ENCODE peak calls at places on chromosomes 6 and 20, in eight cellular contexts. E, F, N, P, T, O, W and I are unnamed samples.

GRCh38 chr6:13009465-13009864 is 292.9 kb downstream of the PHACTR1 start:
- DNase-seq in E (no peak), F (no peak), N (no peak), P (no peak), T (no peak), O (no peak), W (no peak), I (no peak)

GRCh38 chr20:59221049-59221748 is 57.6 kb downstream of the ZNF831 start:
- DNase-seq in E (no peak), F (no peak), N (peak; percentile 27), P (no peak), T (no peak), O (peak; percentile 11), W (peak; percentile 16), I (no peak)

GRCh38 chr6:30829016-30829415 is 55.3 kb upstream of the DDR1 start:
- DNase-seq in E (no peak), F (no peak), N (no peak), P (no peak), T (no peak), O (no peak), W (no peak), I (no peak)

GRCh38 chr6:53986721-53987526 is 124.3 kb upstream of the MLIP start:
- DNase-seq in E (peak; percentile 78), F (no peak), N (no peak), P (no peak), T (no peak), O (peak; percentile 54), W (no peak), I (no peak)

GRCh38 chr6:14316911-14317535 is 199.5 kb downstream of the CD83 start:
- DNase-seq in E (no peak), F (no peak), N (no peak), P (no peak), T (no peak), O (no peak), W (no peak), I (no peak)

GRCh38 chr6:35166160-35166919 is 25.2 kb upstream of the TCP11 start:
- DNase-seq in E (no peak), F (no peak), N (no peak), P (no peak), T (no peak), O (no peak), W (peak; percentile 77), I (peak; percentile 30)

GRCh38 chr6:27178860-27179259 is 68.6 kb upstream of the PRSS16 start:
- DNase-seq in E (no peak), F (no peak), N (no peak), P (no peak), T (no peak), O (no peak), W (no peak), I (no peak)

GRCh38 chr6:88763160-88763559 is 200.3 kb downstream of the RNGTT start:
- DNase-seq in E (no peak), F (no peak), N (peak; percentile 22), P (no peak), T (no peak), O (peak; percentile 44), W (peak; percentile 2), I (peak; percentile 33)

GRCh38 chr6:158488065-158488464 is 71.8 kb upstream of the TMEM181 start:
- DNase-seq in E (peak; percentile 98), F (no peak), N (peak; percentile 36), P (no peak), T (no peak), O (peak; percentile 91), W (peak; percentile 97), I (peak; percentile 78)

GRCh38 chr20:48657426-48658197 is 170.2 kb downstream of the PREX1 start:
- DNase-seq in E (peak; percentile 70), F (peak; percentile 50), N (peak; percentile 78), P (peak; percentile 78), T (peak; percentile 44), O (peak; percentile 83), W (peak; percentile 75), I (peak; percentile 77)

GRCh38 chr6:16292432-16292831 is 54.0 kb downstream of the GMPR start:
- DNase-seq in E (no peak), F (no peak), N (no peak), P (no peak), T (no peak), O (no peak), W (no peak), I (no peak)

GRCh38 chr20:23235173-23236027 is 115.2 kb upstream of the NXT1 start:
- DNase-seq in E (peak; percentile 74), F (no peak), N (peak; percentile 78), P (peak; percentile 63), T (no peak), O (peak; percentile 78), W (peak; percentile 74), I (peak; percentile 71)

GRCh38 chr6:150025201-150025917 is at the start of gene RAET1L:
- DNase-seq in E (peak; percentile 63), F (no peak), N (peak; percentile 17), P (peak; percentile 81), T (no peak), O (peak; percentile 37), W (peak; percentile 92), I (peak; percentile 24)

GRCh38 chr6:99146716-99147115 is 199.0 kb upstream of the FBXL4 start:
- DNase-seq in E (no peak), F (no peak), N (no peak), P (no peak), T (no peak), O (no peak), W (no peak), I (no peak)

GRCh38 chr6:144285548-144285797 is 338 bp downstream of the UTRN start:
- DNase-seq in E (no peak), F (no peak), N (peak; percentile 22), P (no peak), T (no peak), O (no peak), W (no peak), I (no peak)

GRCh38 chr20:53606364-53606985 is 12.8 kb upstream of the ZNF217 start:
- DNase-seq in E (peak; percentile 92), F (no peak), N (no peak), P (peak; percentile 67), T (no peak), O (peak; percentile 89), W (no peak), I (peak; percentile 63)

GRCh38 chr6:57004292-57004691 is 42.2 kb upstream of the KIAA1586 start:
- DNase-seq in E (no peak), F (no peak), N (no peak), P (no peak), T (no peak), O (no peak), W (no peak), I (no peak)

GRCh38 chr20:37346526-37347346 is 796 bp downstream of the SRC start:
- DNase-seq in E (no peak), F (no peak), N (no peak), P (no peak), T (no peak), O (no peak), W (no peak), I (no peak)

GRCh38 chr6:109503327-109504224 is 20.6 kb upstream of the ZBTB24 start:
- DNase-seq in E (no peak), F (no peak), N (no peak), P (no peak), T (no peak), O (no peak), W (no peak), I (no peak)

GRCh38 chr6:134920422-134920821 is 29.5 kb downstream of the ALDH8A1 start:
- DNase-seq in E (no peak), F (no peak), N (no peak), P (no peak), T (no peak), O (no peak), W (peak; percentile 55), I (no peak)

DNA sequence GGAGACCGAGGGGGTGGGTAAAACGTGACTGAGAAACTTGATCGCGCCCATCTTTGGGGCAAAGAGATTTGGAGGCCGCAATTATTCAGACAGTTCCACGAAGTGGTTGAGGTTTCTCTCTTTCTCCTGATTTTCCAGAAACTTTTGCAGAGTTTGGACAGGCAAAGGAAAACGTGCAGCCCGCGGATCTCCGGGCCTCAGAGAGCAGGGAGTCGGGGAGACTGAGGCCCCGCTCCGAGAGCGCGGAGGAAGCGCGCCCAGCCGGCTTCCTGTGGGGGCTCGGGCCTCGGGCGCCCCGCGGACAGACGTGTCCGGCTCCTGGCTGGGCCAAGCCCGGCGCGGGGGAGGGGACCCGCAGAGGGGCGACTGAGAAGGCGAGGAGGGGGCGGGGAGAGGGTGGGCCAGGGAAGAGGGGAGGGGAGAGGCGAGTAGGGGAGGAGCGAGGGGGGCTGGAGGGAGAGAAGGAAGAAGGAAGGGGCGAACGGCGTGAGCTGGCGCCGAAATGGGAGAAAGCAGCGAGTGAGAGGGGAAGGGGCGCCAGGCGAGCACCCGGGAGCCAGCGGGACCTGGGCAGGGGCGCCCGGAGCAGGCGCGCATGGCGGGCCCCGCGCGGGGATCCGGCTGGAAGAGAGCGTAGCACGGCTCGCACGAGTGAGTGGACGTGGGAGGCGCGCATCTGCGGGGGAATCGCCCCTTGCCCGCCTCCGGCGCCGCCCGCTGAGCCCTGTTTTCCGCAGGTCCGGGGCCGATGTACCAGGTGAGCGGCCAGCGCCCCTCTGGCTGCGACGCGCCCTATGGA is at the start of gene MDFI:
- DNase-seq in E (no peak), F (no peak), N (no peak), P (no peak), T (no peak), O (peak; percentile 38), W (no peak), I (no peak)
- H3K4me3 ChIP-seq in E (no peak within 1 kb of the TSS), F (peak within 1 kb of the TSS; percentile 27), N (no peak within 1 kb of the TSS), P (no peak within 1 kb of the TSS), T (peak within 1 kb of the TSS; percentile 43), O (peak within 1 kb of the TSS; percentile 48), W (peak within 1 kb of the TSS; percentile 86), I (peak within 1 kb of the TSS; percentile 23)

DNA sequence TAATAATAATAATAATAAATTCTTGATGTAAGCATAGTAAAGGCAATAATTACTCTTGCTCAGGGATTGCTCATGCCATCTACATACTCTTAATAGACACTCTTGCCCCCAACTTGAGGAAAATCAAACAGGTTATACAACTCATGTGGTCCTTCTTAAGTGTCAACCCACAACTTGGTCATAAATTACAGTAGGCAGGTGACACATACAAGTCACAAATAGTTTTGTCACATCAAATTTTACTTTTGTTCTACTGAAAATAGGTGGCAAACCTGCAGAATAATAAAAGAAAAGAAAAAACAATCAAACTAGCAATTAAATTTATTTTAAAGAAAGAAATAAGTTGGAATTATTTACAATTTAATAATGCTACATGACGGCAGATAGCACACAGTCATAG is 1.6 kb downstream of the ME1 start:
- DNase-seq in E (no peak), F (no peak), N (no peak), P (no peak), T (no peak), O (no peak), W (peak; percentile 5), I (no peak)
- H3K4me3 ChIP-seq in E (peak overlapping the region; percentile 91), F (no peak overlapping the region), N (peak overlapping the region; percentile 76), P (no peak overlapping the region), T (no peak overlapping the region), O (no peak overlapping the region), W (peak overlapping the region; percentile 60), I (peak overlapping the region; percentile 66)

GRCh38 chr20:824490-824889 is 9.0 kb upstream of the FAM110A start:
- DNase-seq in E (no peak), F (no peak), N (no peak), P (no peak), T (no peak), O (no peak), W (no peak), I (no peak)
- H3K4me3 ChIP-seq in E (no peak overlapping the region), F (no peak overlapping the region), N (no peak overlapping the region), P (no peak overlapping the region), T (no peak overlapping the region), O (no peak overlapping the region), W (no peak overlapping the region), I (no peak overlapping the region)

DNA sequence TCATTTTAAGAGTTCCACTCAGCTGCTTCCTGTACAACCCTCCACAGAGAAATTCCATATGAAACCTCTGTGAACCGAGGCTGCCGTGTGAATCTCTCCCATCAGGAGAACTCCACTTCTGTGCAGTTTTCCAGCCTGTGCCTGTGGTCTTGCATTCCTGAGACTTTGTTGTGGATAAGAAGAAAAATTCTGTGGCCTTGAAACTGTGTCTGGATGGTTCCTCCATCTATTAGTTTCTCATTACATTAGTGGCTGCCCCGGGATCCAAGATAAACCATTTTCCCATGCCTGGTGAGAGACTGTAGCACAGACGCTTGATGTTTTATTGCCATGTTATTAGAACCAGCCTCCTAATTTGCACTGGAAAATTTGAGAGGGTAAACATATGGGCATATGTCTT is 40.8 kb upstream of the TIAM2 start:
- DNase-seq in E (no peak), F (no peak), N (no peak), P (no peak), T (no peak), O (no peak), W (no peak), I (peak; percentile 47)
- H3K4me3 ChIP-seq in E (no peak overlapping the region), F (no peak overlapping the region), N (no peak overlapping the region), P (no peak overlapping the region), T (no peak overlapping the region), O (no peak overlapping the region), W (no peak overlapping the region), I (no peak overlapping the region)